ENCODE peak calls at places on chromosomes 4 and X, in four cellular contexts. W, G, Y and T are unnamed samples.

GRCh38 chr4:138034871-138035270 is 207.3 kb downstream of the SLC7A11 start:
- DNase-seq in W (peak), G (no peak), Y (no peak), T (no peak)

GRCh38 chrX:136199365-136199764 is 51.8 kb downstream of the MAP7D3 start:
- DNase-seq in W (peak), G (no peak), Y (no peak), T (peak)

GRCh38 chr4:158131037-158131436 is 41.8 kb downstream of the GASK1B start:
- DNase-seq in W (no peak), G (no peak), Y (no peak), T (no peak)

GRCh38 chr4:87219648-87220093 is 747 bp downstream of the KLHL8 start:
- DNase-seq in W (peak), G (peak), Y (no peak), T (peak)

GRCh38 chr4:17544205-17544604 is 29.2 kb downstream of the CLRN2 start:
- DNase-seq in W (no peak), G (peak), Y (no peak), T (peak)

GRCh38 chr4:186501554-186501953 is 53.8 kb downstream of the MTNR1A start:
- DNase-seq in W (no peak), G (no peak), Y (no peak), T (no peak)

GRCh38 chr4:55175779-55176231 is 50.4 kb upstream of the KDR start:
- DNase-seq in W (peak), G (no peak), Y (no peak), T (peak)

GRCh38 chrX:48493890-48494364 is 14.9 kb upstream of the PORCN start:
- DNase-seq in W (peak), G (peak), Y (peak), T (peak)

GRCh38 chrX:23621621-23622265 is 45.5 kb upstream of the PRDX4 start:
- DNase-seq in W (no peak), G (no peak), Y (no peak), T (no peak)

GRCh38 chr4:99537674-99538073 is 26.2 kb downstream of the TRMT10A start:
- DNase-seq in W (no peak), G (no peak), Y (no peak), T (no peak)

GRCh38 chr4:138669479-138670165 is 346.0 kb upstream of the NOCT start:
- DNase-seq in W (peak), G (no peak), Y (no peak), T (no peak)

GRCh38 chr4:109078724-109079123 is 223.7 kb downstream of the COL25A1 start:
- DNase-seq in W (peak), G (no peak), Y (no peak), T (peak)

GRCh38 chr4:133865606-133866327 is 335.8 kb downstream of the PABPC4L start:
- DNase-seq in W (peak), G (no peak), Y (no peak), T (peak)

GRCh38 chr4:6562931-6563901 is 11.8 kb upstream of the MAN2B2 start:
- DNase-seq in W (no peak), G (no peak), Y (peak), T (peak)

GRCh38 chrX:4674028-4674782 is 960.8 kb upstream of the PRKX start:
- DNase-seq in W (no peak), G (no peak), Y (no peak), T (no peak)

GRCh38 chrX:9745417-9746115 is 20.1 kb downstream of the GPR143 start:
- DNase-seq in W (peak), G (no peak), Y (no peak), T (peak)

GRCh38 chr4:46386570-46386969 is 3.4 kb downstream of the GABRA2 start:
- DNase-seq in W (no peak), G (peak), Y (no peak), T (peak)

GRCh38 chrX:19121898-19122640 is at the start of gene ADGRG2:
- DNase-seq in W (peak), G (peak), Y (peak), T (peak)

GRCh38 chrX:134669378-134670098 is 11.3 kb upstream of the PLAC1 start:
- DNase-seq in W (peak), G (no peak), Y (no peak), T (peak)

GRCh38 chr4:87011340-87012034 is 76.7 kb downstream of the AFF1 start:
- DNase-seq in W (peak), G (no peak), Y (no peak), T (peak)

GRCh38 chr4:148790691-148791090 is 348.5 kb upstream of the NR3C2 start:
- DNase-seq in W (peak), G (no peak), Y (no peak), T (peak)

GRCh38 chr4:38313175-38313574 is 350.8 kb upstream of the KLF3 start:
- DNase-seq in W (no peak), G (no peak), Y (no peak), T (no peak)

GRCh38 chrX:91414710-91415109 is 19.9 kb upstream of the PABPC5 start:
- DNase-seq in W (no peak), G (no peak), Y (no peak), T (peak)

GRCh38 chr4:123750044-123750443 is 353.4 kb downstream of the SPRY1 start:
- DNase-seq in W (no peak), G (peak), Y (no peak), T (peak)

GRCh38 chr4:3435684-3435956 is 6.1 kb upstream of the HGFAC start:
- DNase-seq in W (no peak), G (no peak), Y (no peak), T (no peak)
- H2BK5ac ChIP-seq in W (no peak), G (no peak), Y (no peak), T (no peak)

GRCh38 chrX:69130448-69130847 is 34.8 kb downstream of the PJA1 start:
- DNase-seq in W (no peak), G (no peak), Y (no peak), T (no peak)
- H3K56ac ChIP-seq in W (no peak), G (no peak), Y (no peak), T (no peak)

GRCh38 chr4:1611501-1611870 is 72.6 kb downstream of the FAM53A start:
- DNase-seq in W (no peak), G (no peak), Y (no peak), T (no peak)
- H2BK5ac ChIP-seq in W (no peak), G (no peak), Y (no peak), T (no peak)

GRCh38 chr4:25128671-25129070 is 31.6 kb downstream of the SEPSECS start:
- DNase-seq in W (no peak), G (no peak), Y (no peak), T (peak)
- H3K56ac ChIP-seq in W (no peak), G (no peak), Y (no peak), T (no peak)

GRCh38 chr4:1561286-1561990 is 122.7 kb downstream of the FAM53A start:
- DNase-seq in W (no peak), G (no peak), Y (no peak), T (no peak)

GRCh38 chr4:1562771-1563170 is 121.3 kb downstream of the FAM53A start:
- DNase-seq in W (no peak), G (no peak), Y (no peak), T (no peak)

GRCh38 chr4:1562371-1562770 is 121.7 kb downstream of the FAM53A start:
- DNase-seq in W (no peak), G (no peak), Y (no peak), T (no peak)

GRCh38 chr4:1558205-1558604 is 125.9 kb downstream of the FAM53A start:
- DNase-seq in W (no peak), G (no peak), Y (no peak), T (no peak)

DNA sequence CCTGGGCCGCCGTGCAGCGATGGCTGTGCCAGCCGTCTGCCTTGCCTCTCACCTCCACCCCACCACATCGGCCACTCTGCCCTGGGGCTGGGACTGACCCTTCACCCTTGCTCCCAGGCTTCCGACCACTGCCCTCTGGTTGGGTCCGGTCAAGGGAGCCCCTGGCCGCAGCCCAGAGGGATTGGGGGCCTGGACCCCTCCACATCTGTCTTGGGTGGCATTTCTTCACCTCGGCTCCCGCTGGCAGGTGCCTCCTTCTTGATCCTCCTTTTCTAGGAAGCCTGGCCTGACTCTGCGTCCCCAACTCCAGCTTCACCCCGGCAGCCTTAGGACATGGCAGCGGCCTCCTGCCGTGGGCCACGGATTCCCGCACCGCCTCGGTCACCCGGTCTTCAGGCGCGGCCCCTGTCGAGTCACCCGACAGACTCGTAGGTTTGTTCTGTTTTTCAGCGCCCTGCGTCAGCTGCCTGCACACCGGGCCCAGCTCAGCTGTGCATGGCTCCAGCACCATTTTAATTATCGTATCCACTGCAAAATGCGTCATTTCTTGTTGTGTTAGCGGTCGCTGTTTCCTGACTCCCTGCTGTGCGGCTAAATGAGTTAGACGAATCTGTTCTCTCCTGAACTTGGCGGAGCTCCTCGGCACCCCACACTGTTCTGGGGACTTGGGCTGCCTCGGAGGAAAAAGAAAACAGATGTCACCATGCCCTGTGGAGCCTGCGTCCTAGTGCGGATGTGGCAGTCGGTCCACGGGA is 124.0 kb downstream of the FAM53A start:
- DNase-seq in W (no peak), G (no peak), Y (no peak), T (no peak)
- H2BK5ac ChIP-seq in W (no peak), G (no peak), Y (no peak), T (no peak)

GRCh38 chr4:84378277-84378838 is 120.7 kb downstream of the NKX6-1 start:
- DNase-seq in W (no peak), G (no peak), Y (no peak), T (no peak)
- H3K56ac ChIP-seq in W (no peak), G (no peak), Y (no peak), T (no peak)

DNA sequence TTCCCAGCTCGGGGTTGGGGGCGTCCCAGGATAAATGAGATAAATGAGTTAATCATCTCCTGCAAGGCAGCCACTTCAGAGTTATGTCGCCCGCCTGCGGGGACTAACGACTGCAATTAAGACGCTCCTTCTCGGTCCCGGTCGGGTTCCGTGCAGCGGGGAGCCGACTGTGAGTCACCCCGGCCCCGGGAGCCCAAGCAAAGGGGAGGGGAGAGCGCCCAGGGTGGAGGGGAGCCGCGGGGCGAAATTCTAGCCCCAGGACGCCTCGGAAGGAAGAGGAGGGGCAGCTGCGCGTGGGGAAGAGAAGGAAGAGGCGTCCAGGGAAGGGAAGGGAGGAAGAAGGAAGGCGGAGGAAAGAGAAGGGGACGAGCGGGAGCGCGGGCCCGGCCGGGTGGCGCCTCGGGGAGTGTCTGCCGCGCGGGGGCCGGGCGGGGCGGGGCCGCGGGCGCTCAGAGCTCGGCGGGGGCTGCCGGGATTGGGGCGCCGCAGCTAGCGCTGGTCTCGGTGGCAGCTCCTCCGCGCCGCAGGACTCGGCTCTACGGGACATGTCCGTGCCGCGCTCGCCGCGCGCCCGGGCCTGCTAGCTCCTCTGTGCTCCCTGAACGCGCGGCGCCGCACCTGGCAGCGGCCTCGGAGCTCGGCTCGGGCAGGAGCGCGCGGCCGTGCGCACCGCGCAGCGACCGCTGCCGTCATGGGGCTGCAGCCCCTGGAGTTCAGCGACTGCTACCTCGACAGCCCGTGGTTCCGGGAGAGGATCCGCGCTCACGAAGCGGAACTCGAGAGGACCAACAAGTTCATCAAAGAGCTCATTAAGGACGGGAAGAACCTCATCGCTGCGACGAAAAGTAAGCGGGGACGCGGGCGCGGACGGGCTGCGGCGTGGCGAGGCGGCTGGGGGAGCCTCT is at the start of gene ARHGAP10:
- DNase-seq in W (peak), G (peak), Y (peak), T (peak)
- H2BK5ac ChIP-seq in W (peak), G (no peak), Y (peak), T (peak)